ENCODE peak calls at places on chromosomes 16 and 17, in four cellular contexts. C is CD4-positive, alpha-beta T cell; W is heart right ventricle; Q is ovary. B is an unnamed sample.

GRCh38 chr16:13036600-13036999 is 135.2 kb downstream of the SHISA9 start:
- DNase-seq in C (no peak), W (peak; percentile 23), Q (no peak), B (no peak)

GRCh38 chr17:27384261-27384701 is 72.0 kb upstream of the KSR1 start:
- DNase-seq in C (no peak), W (peak; percentile 61), Q (no peak), B (peak; percentile 95)

GRCh38 chr17:21089933-21090888 is 36.6 kb upstream of the DHRS7B start:
- DNase-seq in C (no peak), W (no peak), Q (no peak), B (no peak)

GRCh38 chr17:57275365-57275764 is 19.0 kb downstream of the MSI2 start:
- DNase-seq in C (no peak), W (no peak), Q (no peak), B (no peak)

GRCh38 chr17:9419932-9420453 is 155.6 kb downstream of the STX8 start:
- DNase-seq in C (no peak), W (no peak), Q (no peak), B (no peak)

GRCh38 chr16:10617662-10618420 is 37.4 kb upstream of the EMP2 start:
- DNase-seq in C (no peak), W (no peak), Q (no peak), B (no peak)

GRCh38 chr16:53770641-53771040 is 66.7 kb downstream of the FTO start:
- DNase-seq in C (no peak), W (no peak), Q (no peak), B (no peak)

GRCh38 chr16:26330654-26331053 is 638.9 kb downstream of the HS3ST4 start:
- DNase-seq in C (no peak), W (no peak), Q (no peak), B (no peak)

GRCh38 chr16:7209598-7209997 is 123.0 kb upstream of the RBFOX1 start:
- DNase-seq in C (no peak), W (no peak), Q (no peak), B (no peak)

GRCh38 chr16:88430524-88431446 is 22.3 kb upstream of the ZFPM1 start:
- DNase-seq in C (no peak), W (peak; percentile 49), Q (no peak), B (no peak)

GRCh38 chr16:87236516-87237115 is 80.6 kb downstream of the C16orf95 start:
- DNase-seq in C (no peak), W (no peak), Q (no peak), B (no peak)

GRCh38 chr16:87241135-87241771 is 75.9 kb downstream of the C16orf95 start:
- DNase-seq in C (no peak), W (no peak), Q (no peak), B (peak; percentile 34)

GRCh38 chr16:87238371-87238715 is 78.8 kb downstream of the C16orf95 start:
- DNase-seq in C (no peak), W (no peak), Q (no peak), B (no peak)

GRCh38 chr16:87243383-87243964 is 73.7 kb downstream of the C16orf95 start:
- DNase-seq in C (no peak), W (no peak), Q (no peak), B (no peak)

DNA sequence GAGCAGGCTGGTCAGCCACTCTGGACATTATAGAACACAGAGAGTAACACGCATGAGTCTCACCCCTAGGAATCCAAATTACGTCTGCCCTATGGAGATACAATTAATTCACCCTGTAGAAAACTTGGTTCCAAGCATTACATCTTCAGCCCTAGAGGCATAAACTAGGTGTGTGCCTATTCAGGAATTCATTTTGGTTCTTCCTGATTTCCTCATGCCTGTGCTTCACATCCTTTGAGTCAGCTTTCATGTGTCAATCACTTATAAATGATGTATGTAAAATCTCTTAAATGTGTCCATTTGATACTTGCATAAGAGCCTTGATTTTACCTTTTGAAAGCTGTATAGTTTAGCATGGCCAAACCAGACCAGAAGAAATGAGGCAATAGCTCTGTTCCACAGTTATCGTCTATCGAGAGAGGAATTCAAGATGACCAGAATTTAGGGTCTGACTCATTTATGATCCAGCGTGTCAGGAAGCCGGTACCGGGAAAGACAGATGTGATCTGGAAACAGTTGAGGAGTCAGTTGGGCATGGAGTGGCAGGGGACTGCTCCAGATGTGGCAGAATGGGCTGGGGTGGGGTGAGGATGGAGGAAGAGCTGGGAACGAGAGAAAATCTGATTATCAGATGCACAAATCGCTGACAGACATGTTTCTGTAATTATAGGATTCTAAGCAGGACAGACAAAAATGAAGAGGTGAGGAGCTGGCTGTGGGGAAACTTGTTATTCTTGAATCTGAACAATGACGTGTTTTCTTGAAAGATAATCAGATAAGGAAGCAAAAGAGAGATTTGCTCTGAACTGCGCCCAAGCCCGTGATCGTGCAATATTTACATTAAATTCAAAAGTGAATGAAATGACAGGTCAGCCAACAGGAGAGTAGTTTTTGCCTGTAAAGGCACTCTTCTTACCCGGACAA is 76.7 kb downstream of the C16orf95 start:
- DNase-seq in C (no peak), W (no peak), Q (no peak), B (no peak)
- H3K27me3 ChIP-seq in C (peaks cover 10% of the 10 kb centered on the region), W (peaks cover 9% of the 10 kb centered on the region), Q (no peaks in the 10 kb centered on the region), B (peaks cover 4% of the 10 kb centered on the region)

GRCh38 chr17:35053204-35053603 is 10.3 kb downstream of the RFFL start:
- DNase-seq in C (no peak), W (no peak), Q (no peak), B (no peak)

GRCh38 chr17:35052780-35053179 is 10.7 kb downstream of the RFFL start:
- DNase-seq in C (no peak), W (no peak), Q (no peak), B (no peak)

GRCh38 chr17:35051579-35052239 is 11.8 kb downstream of the RFFL start:
- DNase-seq in C (no peak), W (no peak), Q (no peak), B (no peak)

GRCh38 chr17:35051183-35051578 is 12.3 kb downstream of the RFFL start:
- DNase-seq in C (peak; percentile 59), W (no peak), Q (no peak), B (no peak)

DNA sequence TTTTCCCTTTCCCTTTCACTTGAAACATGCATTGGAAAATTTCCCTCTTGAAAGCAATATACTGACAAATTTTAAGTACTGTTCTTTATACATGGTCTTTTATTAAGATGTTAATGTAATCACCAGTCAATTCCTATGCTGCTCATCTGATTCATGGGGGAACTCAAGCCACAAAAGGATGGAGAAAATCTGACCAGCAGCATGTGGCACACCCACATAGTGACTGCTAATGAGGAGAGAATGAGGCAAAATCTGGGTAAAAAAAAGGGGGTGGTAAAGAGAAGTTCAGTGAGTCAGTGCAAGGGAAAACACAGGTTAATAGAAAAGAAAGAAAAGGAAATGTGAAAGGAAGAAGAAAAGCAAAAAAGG is 11.3 kb downstream of the RFFL start:
- DNase-seq in C (no peak), W (no peak), Q (no peak), B (no peak)
- H3K27ac ChIP-seq in C (peak overlapping the region; percentile 85), W (peak overlapping the region; percentile 63), Q (no peak overlapping the region), B (peak overlapping the region; percentile 32)

DNA sequence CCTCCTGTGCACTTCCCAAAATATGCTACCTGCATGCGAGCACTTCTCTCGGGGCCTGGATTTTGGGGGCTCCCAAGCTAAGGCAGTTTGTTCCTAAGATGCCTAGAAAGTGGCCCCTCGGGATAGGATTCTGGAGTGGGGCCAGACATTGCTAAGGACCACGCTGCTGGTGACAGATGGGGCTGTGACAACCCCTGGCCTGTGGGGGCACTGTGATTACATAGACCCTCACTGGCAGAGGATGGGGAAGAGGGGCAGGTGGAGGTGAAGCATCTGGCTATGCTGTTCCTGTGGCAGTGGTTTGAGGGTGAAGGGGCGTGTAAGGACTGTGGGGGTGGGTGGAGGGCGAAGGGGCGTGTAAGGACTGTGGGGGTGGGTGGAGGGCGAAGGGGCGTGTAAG is 128.4 kb downstream of the ENGASE start:
- DNase-seq in C (no peak), W (no peak), Q (no peak), B (no peak)
- H3K27me3 ChIP-seq in C (peaks cover 9% of the 10 kb centered on the region), W (peaks cover 84% of the 10 kb centered on the region), Q (no peaks in the 10 kb centered on the region), B (peaks cover 78% of the 10 kb centered on the region)

DNA sequence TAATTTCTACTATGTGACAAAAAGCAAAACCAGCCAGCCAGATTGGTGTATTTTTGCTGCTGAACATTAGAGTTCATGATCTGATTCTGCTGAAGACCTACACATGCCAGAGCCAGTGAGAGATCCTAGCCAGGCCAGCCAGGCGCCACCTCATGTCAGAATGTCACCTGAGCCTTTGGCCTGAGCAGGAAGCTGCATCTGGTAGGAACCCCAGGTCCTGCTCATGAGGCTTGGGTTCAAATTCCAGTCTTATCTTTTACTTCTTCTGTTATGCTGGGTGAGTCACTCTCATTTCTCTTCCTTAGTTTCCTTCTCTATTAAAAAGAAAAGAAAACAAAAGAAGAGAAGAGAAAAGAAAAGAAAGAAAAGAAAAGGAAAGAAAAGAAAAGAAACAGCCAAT is 585.1 kb upstream of the CDH5 start:
- DNase-seq in C (no peak), W (no peak), Q (no peak), B (no peak)
- H3K27ac ChIP-seq in C (no peak overlapping the region), W (no peak overlapping the region), Q (no peak overlapping the region), B (no peak overlapping the region)

B was measured in tibial artery.